ENCODE peak calls at places on chromosomes 2 and 18, in nine cellular contexts. M, U, H, L, A, W, E, Z and Q are unnamed samples.

GRCh38 chr18:49846263-49846662 is 32.9 kb upstream of the ACAA2 start:
- DNase-seq in M (peak), U (no peak), H (peak), L (no peak), A (peak), W (no peak), E (no peak), Z (no peak), Q (no peak)

GRCh38 chr2:218882866-218883366 is 2.3 kb downstream of the WNT10A start:
- DNase-seq in M (no peak), U (no peak), H (no peak), L (no peak), A (peak), W (no peak), E (no peak), Z (no peak), Q (no peak)

GRCh38 chr2:38091757-38092156 is 15.8 kb upstream of the CYP1B1 start:
- DNase-seq in M (no peak), U (no peak), H (no peak), L (no peak), A (no peak), W (no peak), E (no peak), Z (no peak), Q (no peak)

GRCh38 chr18:11393486-11393885 is 215.9 kb upstream of the SLC35G4 start:
- DNase-seq in M (no peak), U (no peak), H (no peak), L (no peak), A (no peak), W (no peak), E (no peak), Z (no peak), Q (no peak)

GRCh38 chr2:240885980-240886565 is 9.9 kb downstream of the MAB21L4 start:
- DNase-seq in M (no peak), U (no peak), H (no peak), L (no peak), A (no peak), W (no peak), E (no peak), Z (no peak), Q (peak)

GRCh38 chr2:172826522-172826921 is 90.9 kb downstream of the RAPGEF4 start:
- DNase-seq in M (no peak), U (no peak), H (no peak), L (no peak), A (no peak), W (no peak), E (no peak), Z (no peak), Q (no peak)

GRCh38 chr2:171889333-171889732 is 4.7 kb downstream of the SLC25A12 start:
- DNase-seq in M (no peak), U (no peak), H (no peak), L (no peak), A (no peak), W (no peak), E (no peak), Z (no peak), Q (no peak)

GRCh38 chr2:96527052-96527964 is 9.2 kb upstream of the ARID5A start:
- DNase-seq in M (no peak), U (peak), H (no peak), L (peak), A (peak), W (no peak), E (peak), Z (peak), Q (no peak)

GRCh38 chr2:216810399-216811160 is 49.3 kb downstream of the TNP1 start:
- DNase-seq in M (no peak), U (no peak), H (no peak), L (no peak), A (no peak), W (no peak), E (no peak), Z (no peak), Q (no peak)

GRCh38 chr2:150191349-150191748 is 296.1 kb downstream of the RND3 start:
- DNase-seq in M (no peak), U (no peak), H (no peak), L (no peak), A (peak), W (no peak), E (no peak), Z (no peak), Q (no peak)

GRCh38 chr2:180753809-180754761 is 226.3 kb upstream of the UBE2E3 start:
- DNase-seq in M (no peak), U (no peak), H (no peak), L (no peak), A (no peak), W (no peak), E (no peak), Z (no peak), Q (peak)

GRCh38 chr2:65071499-65072180 is 15.4 kb downstream of the CEP68 start:
- DNase-seq in M (no peak), U (no peak), H (no peak), L (no peak), A (peak), W (peak), E (no peak), Z (no peak), Q (no peak)

GRCh38 chr2:170354855-170355649 is 177.1 kb downstream of the MYO3B start:
- DNase-seq in M (no peak), U (no peak), H (peak), L (peak), A (no peak), W (peak), E (no peak), Z (peak), Q (no peak)

GRCh38 chr2:17643031-17643615 is 102.6 kb downstream of the VSNL1 start:
- DNase-seq in M (peak), U (no peak), H (no peak), L (no peak), A (peak), W (no peak), E (no peak), Z (no peak), Q (peak)

GRCh38 chr2:45450633-45451032 is 160.4 kb downstream of the SRBD1 start:
- DNase-seq in M (no peak), U (no peak), H (no peak), L (no peak), A (no peak), W (no peak), E (no peak), Z (no peak), Q (no peak)

GRCh38 chr2:70344195-70344594 is 42.3 kb upstream of the FAM136A start:
- DNase-seq in M (no peak), U (no peak), H (no peak), L (no peak), A (peak), W (no peak), E (no peak), Z (no peak), Q (no peak)